ENCODE peak calls at places on chromosomes 11 and 22, in five cellular contexts. X, T, F, R and G are unnamed samples.

GRCh38 chr11:3381794-3382193 is 2.8 kb upstream of the ZNF195 start:
- DNase-seq in X (no peak), T (no peak), F (no peak), R (no peak), G (no peak)

GRCh38 chr11:101458161-101458560 is 125.6 kb downstream of the TRPC6 start:
- DNase-seq in X (no peak), T (no peak), F (no peak), R (no peak), G (no peak)

GRCh38 chr11:15327786-15328231 is 213.1 kb downstream of the INSC start:
- DNase-seq in X (peak; percentile 84), T (no peak), F (peak; percentile 23), R (peak; percentile 29), G (peak; percentile 40)

GRCh38 chr22:23260645-23261581 is 80.6 kb downstream of the BCR start:
- DNase-seq in X (no peak), T (no peak), F (no peak), R (no peak), G (no peak)

GRCh38 chr22:49305215-49305965 is 522.3 kb downstream of the BRD1 start:
- DNase-seq in X (peak; percentile 98), T (peak; percentile 37), F (peak; percentile 19), R (peak; percentile 74), G (peak; percentile 48)

GRCh38 chr11:94933225-94934130 is 39.9 kb downstream of the CWC15 start:
- DNase-seq in X (no peak), T (no peak), F (peak; percentile 54), R (no peak), G (no peak)

GRCh38 chr11:386483-386882 is 7.5 kb upstream of the PKP3 start:
- DNase-seq in X (no peak), T (no peak), F (no peak), R (no peak), G (no peak)

GRCh38 chr11:6968816-6969215 is 42.6 kb downstream of the ZNF215 start:
- DNase-seq in X (no peak), T (no peak), F (no peak), R (no peak), G (no peak)

GRCh38 chr11:1515082-1516060 is 28.8 kb upstream of the MOB2 start:
- DNase-seq in X (peak; percentile 95), T (peak; percentile 57), F (peak; percentile 72), R (peak; percentile 83), G (peak; percentile 71)

GRCh38 chr11:17531071-17531817 is 13.0 kb downstream of the USH1C start:
- DNase-seq in X (no peak), T (no peak), F (no peak), R (no peak), G (no peak)

GRCh38 chr11:125211191-125211953 is 46.8 kb downstream of the PKNOX2 start:
- DNase-seq in X (no peak), T (no peak), F (no peak), R (no peak), G (no peak)

GRCh38 chr11:120229451-120230424 is 10.2 kb upstream of the POU2F3 start:
- DNase-seq in X (peak; percentile 41), T (no peak), F (no peak), R (peak; percentile 64), G (no peak)

GRCh38 chr11:30244255-30244654 is 13.4 kb downstream of the FSHB start:
- DNase-seq in X (no peak), T (no peak), F (no peak), R (no peak), G (no peak)

GRCh38 chr22:25624486-25624885 is 60.0 kb downstream of the GRK3 start:
- DNase-seq in X (no peak), T (no peak), F (no peak), R (no peak), G (no peak)

GRCh38 chr11:16966633-16967346 is 47.4 kb downstream of the PLEKHA7 start:
- DNase-seq in X (no peak), T (no peak), F (no peak), R (no peak), G (no peak)

GRCh38 chr11:126304457-126305072 is 705 bp downstream of the DCPS start:
- DNase-seq in X (no peak), T (no peak), F (no peak), R (no peak), G (no peak)

GRCh38 chr22:40819741-40820140 is 595 bp upstream of the SLC25A17 start:
- DNase-seq in X (no peak), T (no peak), F (no peak), R (no peak), G (no peak)

GRCh38 chr11:64559351-64560138 is 31.5 kb upstream of the SLC22A12 start:
- DNase-seq in X (no peak), T (no peak), F (no peak), R (no peak), G (no peak)

GRCh38 chr11:83047515-83048225 is 24.0 kb downstream of the RAB30 start:
- DNase-seq in X (no peak), T (no peak), F (no peak), R (no peak), G (no peak)

GRCh38 chr11:102603091-102603490 is 22.0 kb downstream of the MMP20 start:
- DNase-seq in X (no peak), T (no peak), F (no peak), R (peak; percentile 87), G (no peak)

GRCh38 chr22:42270512-42271190 is at the start of gene TCF20:
- DNase-seq in X (peak; percentile 75), T (peak; percentile 59), F (peak; percentile 71), R (peak; percentile 77), G (peak; percentile 94)

GRCh38 chr11:61967177-61967923 is at the start of gene FTH1:
- DNase-seq in X (peak; percentile 95), T (peak; percentile 77), F (peak; percentile 87), R (peak; percentile 95), G (peak; percentile 96)

GRCh38 chr11:67309166-67309565 is 5.8 kb downstream of the SSH3 start:
- DNase-seq in X (no peak), T (no peak), F (no peak), R (no peak), G (no peak)

GRCh38 chr11:128632151-128632791 is 44.9 kb upstream of the ETS1 start:
- DNase-seq in X (peak; percentile 61), T (no peak), F (no peak), R (no peak), G (no peak)

GRCh38 chr22:45627489-45628233 is 44.0 kb upstream of the ATXN10 start:
- DNase-seq in X (no peak), T (no peak), F (no peak), R (no peak), G (no peak)

GRCh38 chr11:64132388-64132771 is 33.5 kb downstream of the MACROD1 start:
- DNase-seq in X (no peak), T (no peak), F (no peak), R (no peak), G (no peak)

GRCh38 chr11:34162856-34163255 is 57.4 kb downstream of the NAT10 start:
- DNase-seq in X (no peak), T (no peak), F (no peak), R (no peak), G (no peak)

GRCh38 chr11:122775675-122776271 is 62.5 kb upstream of the CRTAM start:
- DNase-seq in X (no peak), T (no peak), F (no peak), R (no peak), G (no peak)

GRCh38 chr11:2484576-2485125 is 39.8 kb downstream of the KCNQ1 start:
- DNase-seq in X (no peak), T (no peak), F (no peak), R (no peak), G (no peak)

GRCh38 chr22:17258015-17258827 is 39.0 kb upstream of the ADA2 start:
- DNase-seq in X (no peak), T (no peak), F (no peak), R (peak; percentile 28), G (peak; percentile 69)